ENCODE peak calls at places on chromosomes 12 and 14, in four cellular contexts. Q is PC-9, F is GM23338, M is PC-3. I is an unnamed sample. For H3K9me2 and H3F3A, the result is how much of the 10 kb centered on the place peaks cover.

GRCh38 chr12:111975161-111975931 is 37.6 kb downstream of the TMEM116 start:
- DNase-seq in Q (no peak), F (no peak), M (no peak), I (no peak)

GRCh38 chr14:41016213-41016612 is 590.5 kb upstream of the LRFN5 start:
- DNase-seq in F (peak), Q (no peak), M (no peak), I (no peak)

GRCh38 chr12:49667319-49668090 is 39.7 kb downstream of the FMNL3 start:
- DNase-seq in Q (no peak), M (no peak), F (no peak), I (peak)

GRCh38 chr12:112130461-112130998 is 5.2 kb downstream of the TRAFD1 start:
- DNase-seq in Q (no peak), F (no peak), M (no peak), I (peak)

GRCh38 chr14:75566321-75566720 is 12.1 kb upstream of the FLVCR2 start:
- DNase-seq in M (peak), F (no peak), Q (peak), I (peak)

GRCh38 chr12:29781705-29782266 is 2.0 kb downstream of the TMTC1 start:
- DNase-seq in M (no peak), F (no peak), Q (no peak), I (no peak)

GRCh38 chr12:50039151-50039835 is 14.0 kb upstream of the RACGAP1 start:
- DNase-seq in M (peak), F (peak), Q (peak), I (peak)

GRCh38 chr14:54829486-54830224 is 73.0 kb downstream of the GCH1 start:
- DNase-seq in F (no peak), Q (no peak), M (no peak), I (no peak)

GRCh38 chr12:64085996-64086395 is 136.1 kb downstream of the KICS2 start:
- DNase-seq in M (peak), F (no peak), Q (no peak), I (peak)

GRCh38 chr12:6627598-6627997 is 8.2 kb downstream of the LPAR5 start:
- DNase-seq in Q (no peak), F (no peak), M (no peak), I (no peak)

GRCh38 chr12:114875323-114875722 is 191.3 kb upstream of the TBX3 start:
- DNase-seq in Q (no peak), M (no peak), F (no peak), I (no peak)

GRCh38 chr12:121325922-121326396 is 26.3 kb downstream of the ANAPC5 start:
- DNase-seq in Q (no peak), F (no peak), M (no peak), I (peak)

GRCh38 chr12:130934753-130935152 is 19.0 kb upstream of the ADGRD1 start:
- DNase-seq in F (no peak), Q (no peak), M (no peak), I (no peak)

GRCh38 chr12:11719678-11720099 is 70.2 kb downstream of the ETV6 start:
- DNase-seq in M (peak), F (peak), Q (no peak), I (peak)

GRCh38 chr12:132483208-132483607 is 6.7 kb upstream of the FBRSL1 start:
- DNase-seq in M (no peak), Q (no peak), F (no peak), I (no peak)

GRCh38 chr14:77100961-77101360 is 2.9 kb downstream of the CIPC start:
- DNase-seq in M (no peak), F (no peak), Q (no peak), I (peak)

GRCh38 chr12:75488553-75488952 is 8.0 kb downstream of the GLIPR1 start:
- DNase-seq in M (peak), F (peak), Q (peak), I (peak)

GRCh38 chr14:90644882-90645281 is 171.3 kb downstream of the TTC7B start:
- DNase-seq in M (no peak), Q (no peak), F (no peak), I (peak)

GRCh38 chr14:88005978-88006851 is 1.3 kb downstream of the GPR65 start:
- DNase-seq in Q (no peak), M (no peak), F (no peak), I (no peak)

GRCh38 chr14:69581316-69581935 is 6.8 kb upstream of the CCDC177 start:
- DNase-seq in F (no peak), Q (no peak), M (no peak), I (no peak)

GRCh38 chr12:84058136-84058535 is 854.5 kb downstream of the SLC6A15 start:
- DNase-seq in F (no peak), Q (no peak), M (no peak), I (no peak)

GRCh38 chr12:53223391-53224267 is 8.4 kb downstream of the RARG start:
- DNase-seq in Q (no peak), F (peak), M (no peak), I (peak)

GRCh38 chr14:59202031-59202430 is 13.6 kb downstream of the DAAM1 start:
- DNase-seq in Q (no peak), M (no peak), F (no peak), I (no peak)

GRCh38 chr14:68675233-68675577 is 117.7 kb downstream of the ZFP36L1 start:
- DNase-seq in Q (peak), F (no peak), M (peak), I (peak)

GRCh38 chr12:62533755-62534107 is 67.1 kb downstream of the MON2 start:
- DNase-seq in F (no peak), M (no peak), Q (no peak), I (no peak)

GRCh38 chr12:125797421-125798175 is 732.4 kb downstream of the AACS start:
- DNase-seq in Q (no peak), F (no peak), M (no peak), I (no peak)

GRCh38 chr12:111201036-111201435 is 167.9 kb downstream of the PHETA1 start:
- DNase-seq in M (no peak), Q (no peak), F (peak), I (no peak)

GRCh38 chr12:47943492-47944359 is 19.7 kb upstream of the TMEM106C start:
- DNase-seq in Q (peak), M (peak), F (no peak), I (no peak)

GRCh38 chr12:85639834-85640233 is 196.4 kb downstream of the RASSF9 start:
- DNase-seq in F (no peak), Q (no peak), M (peak), I (no peak)

GRCh38 chr12:70627677-70628076 is 9.6 kb downstream of the PTPRB start:
- DNase-seq in F (no peak), Q (no peak), M (no peak), I (no peak)

GRCh38 chr12:116432321-116432750 is 126.8 kb upstream of the MAP1LC3B2 start:
- DNase-seq in M (no peak), F (no peak), Q (no peak), I (peak)

GRCh38 chr14:60670994-60671393 is 21.7 kb upstream of the SIX1 start:
- DNase-seq in Q (no peak), M (no peak), F (no peak), I (no peak)
- H3K9me2 ChIP-seq in Q (under half), M (under half), F (under half), I (under half)

DNA sequence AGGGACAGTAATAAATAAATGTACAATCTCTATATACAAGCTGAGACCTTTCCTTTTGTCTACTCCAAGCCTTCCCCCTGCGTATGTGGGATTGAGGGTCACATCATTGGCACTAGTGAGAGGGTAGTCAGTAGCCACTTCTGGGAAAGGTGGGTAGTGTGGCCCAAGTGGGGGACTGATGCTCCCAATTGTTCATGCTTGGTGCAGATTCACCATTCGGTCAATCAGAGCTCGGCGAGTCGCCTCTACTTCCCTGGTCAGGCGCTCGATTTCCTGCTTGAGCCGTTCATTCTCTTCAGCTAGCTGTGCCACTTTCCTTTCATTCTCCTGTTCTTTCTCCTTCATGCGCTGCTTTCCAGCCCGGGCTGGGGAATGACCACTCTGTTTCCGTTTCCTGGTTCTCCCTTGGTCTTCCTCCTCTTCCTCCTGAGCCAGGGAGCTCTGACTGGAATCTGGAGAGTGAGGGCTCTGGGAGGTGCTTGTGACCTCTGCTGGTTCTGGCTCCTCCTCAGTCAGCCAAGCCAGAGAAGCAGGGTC is 3.6 kb downstream of the DDIT3 start:
- DNase-seq in Q (no peak), F (no peak), M (no peak), I (peak)
- H3F3A ChIP-seq in Q (half or more), F (half or more), M (under half), I (half or more)

GRCh38 chr14:56297449-56297848 is 179.2 kb downstream of the PELI2 start:
- DNase-seq in F (no peak), Q (no peak), M (no peak), I (no peak)

GRCh38 chr14:56304456-56304855 is 186.2 kb downstream of the PELI2 start:
- DNase-seq in M (no peak), Q (no peak), F (no peak), I (no peak)

GRCh38 chr14:56295743-56296142 is 177.5 kb downstream of the PELI2 start:
- DNase-seq in F (no peak), Q (no peak), M (no peak), I (no peak)

GRCh38 chr14:56300495-56300894 is 182.3 kb downstream of the PELI2 start:
- DNase-seq in M (no peak), Q (no peak), F (no peak), I (no peak)

DNA sequence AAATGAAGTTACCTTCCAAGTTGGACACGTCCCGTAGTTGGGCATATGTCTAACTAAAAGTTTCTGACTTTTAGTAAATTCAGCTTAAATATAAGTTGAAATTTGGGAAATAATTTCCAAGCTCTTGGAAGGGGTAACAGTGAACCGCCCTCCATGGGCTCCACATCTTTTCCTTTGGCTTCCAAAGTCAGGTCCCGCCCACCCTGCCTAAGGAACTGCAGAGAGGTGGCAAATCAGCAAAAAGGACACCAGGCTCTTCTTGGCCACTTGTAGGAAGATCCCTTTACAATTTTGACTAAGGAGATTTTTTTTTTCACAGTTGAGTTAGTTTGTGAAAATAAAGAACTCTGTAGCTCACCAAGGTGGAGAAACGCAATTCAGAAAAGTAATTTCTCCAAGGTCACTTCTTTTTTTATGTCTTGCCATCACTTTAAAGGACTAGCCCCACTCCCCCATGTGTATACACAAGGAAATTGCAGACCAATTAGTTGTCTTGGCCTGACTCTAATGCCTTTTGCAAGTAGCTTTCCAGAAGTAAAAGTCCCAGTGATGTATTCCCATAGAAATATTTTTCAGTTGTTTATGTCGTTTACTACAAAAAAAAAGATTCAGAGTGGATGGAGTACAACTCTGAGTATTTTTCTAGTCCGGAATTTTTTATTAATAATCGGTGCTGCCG is 181.2 kb downstream of the PELI2 start:
- DNase-seq in M (no peak), Q (no peak), F (peak), I (no peak)
- H3K9me2 ChIP-seq in M (under half), Q (under half), F (under half), I (under half)

GRCh38 chr14:22487941-22488340 is 101.1 kb downstream of the DAD1 start:
- DNase-seq in M (no peak), F (no peak), Q (no peak), I (no peak)
- H3F3A ChIP-seq in M (under half), F (under half), Q (under half), I (under half)

GRCh38 chr14:100726812-100727564 is at the start of gene DLK1:
- DNase-seq in F (peak), M (no peak), Q (no peak), I (no peak)

GRCh38 chr14:100730530-100730929 is 3.8 kb downstream of the DLK1 start:
- DNase-seq in M (no peak), Q (no peak), F (no peak), I (no peak)

GRCh38 chr14:100729982-100730381 is 3.3 kb downstream of the DLK1 start:
- DNase-seq in M (no peak), Q (no peak), F (no peak), I (no peak)

GRCh38 chr14:100727565-100728240 is 1.0 kb downstream of the DLK1 start:
- DNase-seq in M (no peak), Q (no peak), F (no peak), I (no peak)

DNA sequence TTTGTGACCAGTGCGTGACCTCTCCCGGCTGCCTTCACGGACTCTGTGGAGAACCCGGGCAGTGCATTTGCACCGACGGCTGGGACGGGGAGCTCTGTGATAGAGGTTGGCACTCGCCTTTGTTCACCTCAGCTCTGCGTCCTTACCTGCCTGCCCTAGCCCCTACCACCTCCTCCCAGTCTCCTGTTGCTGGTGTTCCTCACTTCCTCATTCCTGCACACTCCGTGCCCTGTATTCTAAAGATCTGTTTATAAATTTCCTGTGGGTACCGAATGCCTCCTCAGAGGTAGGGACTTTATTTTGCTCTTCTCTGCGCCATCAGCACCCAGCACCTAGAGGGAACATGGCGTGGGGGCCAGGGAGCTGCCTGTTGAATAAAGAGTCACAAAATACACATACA is 2.3 kb downstream of the DLK1 start:
- DNase-seq in F (no peak), M (no peak), Q (no peak), I (no peak)
- H3K9me2 ChIP-seq in F (under half), M (under half), Q (under half), I (under half)

GRCh38 chr12:54259194-54260011 is 20.5 kb downstream of the CBX5 start:
- DNase-seq in F (peak), Q (no peak), M (peak), I (peak)

GRCh38 chr12:54261817-54262402 is 18.0 kb downstream of the CBX5 start:
- DNase-seq in F (no peak), Q (no peak), M (no peak), I (peak)

GRCh38 chr12:54258286-54258685 is 21.6 kb downstream of the CBX5 start:
- DNase-seq in M (no peak), Q (no peak), F (peak), I (peak)

GRCh38 chr12:54265364-54265812 is 14.5 kb downstream of the CBX5 start:
- DNase-seq in Q (no peak), F (no peak), M (no peak), I (no peak)

DNA sequence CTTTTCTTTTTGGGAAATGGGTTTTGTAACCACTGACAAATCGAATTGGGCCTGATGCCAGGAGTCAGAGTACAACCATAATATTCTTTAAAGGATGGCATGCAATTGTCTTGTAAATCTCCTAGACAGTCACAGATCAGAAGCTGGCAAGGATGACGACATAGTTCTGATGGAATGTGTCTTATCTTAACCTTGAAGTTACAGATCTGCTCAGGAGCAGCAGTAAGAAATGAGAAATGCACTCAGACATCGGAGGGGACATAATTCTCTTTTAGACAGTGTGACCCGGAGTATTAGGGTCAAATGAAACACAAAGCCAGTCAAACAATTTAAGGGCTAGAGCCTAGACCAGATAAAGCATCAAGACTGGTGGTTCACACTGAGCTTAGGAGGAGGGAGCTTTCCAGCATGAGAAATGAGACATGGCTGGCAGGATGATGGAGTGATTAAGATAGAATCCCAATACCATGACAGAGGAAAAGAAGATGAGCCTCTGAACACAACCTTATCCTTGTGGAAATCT is 17.5 kb downstream of the CBX5 start:
- DNase-seq in M (no peak), Q (no peak), F (peak), I (peak)
- H3F3A ChIP-seq in M (under half), Q (under half), F (under half), I (half or more)

GRCh38 chr14:37090026-37090425 is 82.4 kb downstream of the SLC25A21 start:
- DNase-seq in M (no peak), F (peak), Q (no peak), I (peak)
- H3K9me2 ChIP-seq in M (under half), F (under half), Q (under half), I (under half)

DNA sequence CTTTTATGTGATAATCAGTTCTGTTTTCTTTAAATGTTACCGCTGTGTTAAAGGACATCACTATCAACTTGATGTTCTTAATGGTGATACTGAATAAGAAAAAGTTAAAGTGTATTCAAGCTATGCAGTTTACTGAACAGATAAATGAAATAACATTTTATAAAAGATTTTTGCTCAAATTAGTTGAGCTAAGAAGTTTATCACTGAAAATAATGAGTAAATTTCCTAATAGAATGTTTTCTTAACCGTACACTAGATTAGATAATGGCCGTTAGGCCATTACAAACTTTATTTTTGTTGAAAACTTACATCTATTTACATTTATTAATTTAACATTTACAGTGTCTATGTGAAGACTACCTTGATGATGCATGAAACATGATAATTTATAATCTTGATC is 25.0 kb downstream of the ATF7IP start:
- DNase-seq in Q (no peak), F (no peak), M (no peak), I (no peak)
- H3F3A ChIP-seq in Q (under half), F (under half), M (under half), I (under half)

DNA sequence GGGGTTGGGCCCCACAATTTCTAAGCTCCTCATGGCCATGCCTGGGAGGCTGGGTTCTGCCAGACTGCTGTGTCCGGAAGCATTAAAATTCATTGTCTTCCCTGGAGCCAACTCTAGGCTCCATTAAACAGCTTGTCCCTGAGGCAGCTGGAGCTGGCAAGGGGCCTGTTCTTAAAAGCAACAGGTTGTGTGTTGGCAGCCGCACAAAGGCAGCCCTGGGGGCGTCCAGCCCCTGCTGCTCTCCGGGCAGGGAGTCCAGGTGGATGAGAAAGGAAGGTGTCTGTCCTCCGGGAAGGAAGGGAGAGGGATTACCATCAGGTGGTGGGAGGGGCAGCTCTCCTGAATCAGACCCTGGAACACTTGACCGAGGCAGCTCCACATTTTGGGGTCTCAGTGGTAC is 98.9 kb downstream of the CHST11 start:
- DNase-seq in F (no peak), M (no peak), Q (no peak), I (no peak)
- H3K9me2 ChIP-seq in F (under half), M (under half), Q (under half), I (under half)

GRCh38 chr14:100069161-100069800 is 4.1 kb downstream of the EVL start:
- DNase-seq in M (no peak), F (no peak), Q (no peak), I (no peak)

GRCh38 chr14:100066984-100067383 is 1.8 kb downstream of the EVL start:
- DNase-seq in Q (no peak), F (no peak), M (no peak), I (no peak)

GRCh38 chr14:100067481-100067880 is 2.3 kb downstream of the EVL start:
- DNase-seq in M (no peak), F (no peak), Q (no peak), I (no peak)

GRCh38 chr14:100070310-100070709 is 5.1 kb downstream of the EVL start:
- DNase-seq in Q (no peak), M (no peak), F (no peak), I (no peak)

GRCh38 chr14:100067971-100068959 is 3.0 kb downstream of the EVL start:
- DNase-seq in F (no peak), M (peak), Q (peak), I (peak)
- H3F3A ChIP-seq in F (under half), M (under half), Q (under half), I (under half)